ENCODE peak calls at places on chromosomes 6 and 20, in six cellular contexts. D is GM12865, M is ascending aorta, C is thoracic aorta, E is PC-3, A is cardiac fibroblast. P is an unnamed sample.

GRCh38 chr20:46811328-46812084 is 83.1 kb upstream of the EYA2 start:
- DNase-seq in M (no peak), D (no peak), C (no peak), A (no peak), E (no peak), P (no peak)

GRCh38 chr6:15620616-15621015 is 42.2 kb downstream of the DTNBP1 start:
- DNase-seq in C (no peak), E (no peak), A (no peak), D (no peak), M (no peak), P (no peak)

GRCh38 chr6:136012198-136012884 is 160.8 kb downstream of the PDE7B start:
- DNase-seq in M (no peak), C (no peak), A (peak; percentile 90), D (no peak), E (peak; percentile 61), P (peak; percentile 88)

GRCh38 chr6:25454141-25454540 is 175.0 kb downstream of the CARMIL1 start:
- DNase-seq in M (no peak), D (no peak), C (no peak), E (peak; percentile 30), A (peak; percentile 48), P (peak; percentile 17)

GRCh38 chr6:161459008-161459407 is 185.1 kb upstream of the AGPAT4 start:
- DNase-seq in D (peak; percentile 5), C (no peak), A (no peak), E (no peak), M (no peak), P (no peak)

GRCh38 chr20:8535403-8536003 is 403.4 kb downstream of the PLCB1 start:
- DNase-seq in A (peak; percentile 35), E (peak; percentile 35), D (peak; percentile 32), M (no peak), C (no peak), P (peak; percentile 30)

GRCh38 chr20:63096681-63097335 is 90.0 kb upstream of the BHLHE23 start:
- DNase-seq in C (no peak), E (no peak), A (no peak), M (peak; percentile 53), D (no peak), P (no peak)

GRCh38 chr6:33746036-33746600 is 587 bp downstream of the IP6K3 start:
- DNase-seq in C (no peak), E (no peak), M (no peak), D (no peak), A (peak; percentile 69), P (peak; percentile 57)

GRCh38 chr6:105601541-105602174 is 198.8 kb upstream of the PREP start:
- DNase-seq in D (peak; percentile 96), C (peak; percentile 84), E (no peak), M (peak; percentile 94), A (peak; percentile 100), P (peak; percentile 98)

GRCh38 chr20:58069796-58070663 is 158.4 kb downstream of the ANKRD60 start:
- DNase-seq in A (no peak), C (no peak), D (no peak), E (no peak), M (peak; percentile 22), P (no peak)

GRCh38 chr20:58071991-58072390 is 156.5 kb downstream of the ANKRD60 start:
- DNase-seq in A (no peak), M (no peak), D (no peak), C (no peak), E (no peak), P (no peak)

GRCh38 chr20:58072695-58073671 is 155.5 kb downstream of the ANKRD60 start:
- DNase-seq in E (no peak), C (no peak), M (no peak), D (no peak), A (no peak), P (no peak)

GRCh38 chr20:58070664-58071499 is 157.6 kb downstream of the ANKRD60 start:
- DNase-seq in A (no peak), D (no peak), E (no peak), C (no peak), M (no peak), P (no peak)

DNA sequence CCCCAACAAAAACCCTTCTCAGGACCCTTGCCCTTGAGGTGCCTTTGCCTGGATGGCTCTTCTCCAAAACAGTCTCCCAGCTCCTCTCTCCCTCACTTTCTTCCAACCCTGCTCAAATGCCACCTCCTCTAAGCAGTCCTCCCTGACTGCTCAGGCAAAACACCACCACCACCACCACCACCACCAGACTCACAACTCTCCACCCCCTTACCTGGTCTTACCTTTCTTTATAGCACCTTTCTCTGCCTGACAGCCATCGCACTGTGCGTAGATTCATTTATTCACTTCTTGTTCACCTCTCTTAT is 157.0 kb downstream of the ANKRD60 start:
- DNase-seq in M (no peak), E (no peak), A (no peak), C (no peak), D (no peak), P (no peak)
- H3K4me3 ChIP-seq in M (no peak overlapping the region), E (no peak overlapping the region), A (no peak overlapping the region), C (no peak overlapping the region), D (no peak overlapping the region), P (no peak overlapping the region)

GRCh38 chr20:41172296-41173140 is 35.2 kb downstream of the PLCG1 start:
- DNase-seq in E (no peak), D (no peak), C (no peak), A (peak; percentile 25), M (peak; percentile 69), P (peak; percentile 33)

GRCh38 chr20:41171736-41172295 is 34.5 kb downstream of the PLCG1 start:
- DNase-seq in A (no peak), E (no peak), D (no peak), M (peak; percentile 45), C (no peak), P (no peak)

GRCh38 chr20:41174373-41174772 is 37.0 kb downstream of the PLCG1 start:
- DNase-seq in M (peak; percentile 59), E (no peak), A (no peak), C (no peak), D (no peak), P (no peak)

GRCh38 chr20:41173791-41174341 is 36.5 kb downstream of the PLCG1 start:
- DNase-seq in C (no peak), E (no peak), A (no peak), D (no peak), M (peak; percentile 60), P (no peak)

DNA sequence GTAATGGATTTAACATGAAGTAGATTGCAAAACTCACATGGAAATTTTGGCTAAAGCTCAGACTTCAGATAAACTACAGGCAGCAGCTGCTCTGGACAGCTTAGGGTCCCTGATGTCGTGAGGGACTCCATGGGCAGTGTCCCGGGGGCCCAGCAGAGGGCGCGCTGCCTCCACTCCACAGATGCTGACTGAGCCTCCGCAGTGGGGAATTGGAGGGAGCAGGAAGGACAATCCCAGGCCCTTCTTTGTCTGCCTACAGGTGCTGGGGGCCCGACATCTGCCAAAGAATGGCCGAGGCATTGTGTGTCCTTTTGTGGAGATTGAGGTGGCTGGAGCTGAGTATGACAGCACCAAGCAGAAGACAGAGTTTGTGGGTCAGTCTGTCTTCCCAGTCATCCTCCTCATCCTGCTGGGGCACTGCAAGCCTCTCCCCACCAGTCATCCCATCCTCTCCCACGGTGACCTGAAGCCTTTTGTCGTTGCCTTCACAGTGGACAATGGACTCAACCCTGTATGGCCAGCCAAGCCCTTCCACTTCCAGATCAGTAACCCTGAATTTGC is 35.9 kb downstream of the PLCG1 start:
- DNase-seq in E (peak; percentile 78), M (peak; percentile 91), A (peak; percentile 78), D (peak; percentile 71), C (peak; percentile 51), P (peak; percentile 88)
- TF ChIP-seq CTCF in E (peak; percentile 97), M (peak; percentile 90), A (peak; percentile 96), D (peak; percentile 96), C (peak; percentile 93), P (peak; percentile 96)

GRCh38 chr20:49483018-49483705 is 694 bp upstream of the KCNB1 start:
- DNase-seq in M (no peak), A (no peak), C (no peak), D (no peak), E (no peak), P (no peak)
- H3K4me3 ChIP-seq in M (peak overlapping the region; percentile 56), A (peak overlapping the region; percentile 37), C (peak overlapping the region; percentile 68), D (no peak overlapping the region), E (peak overlapping the region; percentile 60), P (no peak overlapping the region)

GRCh38 chr20:56174416-56174815 is 74.1 kb upstream of the MC3R start:
- DNase-seq in M (no peak), E (no peak), A (no peak), D (no peak), C (no peak), P (no peak)

GRCh38 chr20:56166781-56167465 is 81.6 kb upstream of the MC3R start:
- DNase-seq in M (no peak), E (peak; percentile 28), D (no peak), C (no peak), A (no peak), P (no peak)

GRCh38 chr20:56175884-56176283 is 72.6 kb upstream of the MC3R start:
- DNase-seq in A (no peak), E (no peak), C (no peak), D (no peak), M (no peak), P (no peak)

DNA sequence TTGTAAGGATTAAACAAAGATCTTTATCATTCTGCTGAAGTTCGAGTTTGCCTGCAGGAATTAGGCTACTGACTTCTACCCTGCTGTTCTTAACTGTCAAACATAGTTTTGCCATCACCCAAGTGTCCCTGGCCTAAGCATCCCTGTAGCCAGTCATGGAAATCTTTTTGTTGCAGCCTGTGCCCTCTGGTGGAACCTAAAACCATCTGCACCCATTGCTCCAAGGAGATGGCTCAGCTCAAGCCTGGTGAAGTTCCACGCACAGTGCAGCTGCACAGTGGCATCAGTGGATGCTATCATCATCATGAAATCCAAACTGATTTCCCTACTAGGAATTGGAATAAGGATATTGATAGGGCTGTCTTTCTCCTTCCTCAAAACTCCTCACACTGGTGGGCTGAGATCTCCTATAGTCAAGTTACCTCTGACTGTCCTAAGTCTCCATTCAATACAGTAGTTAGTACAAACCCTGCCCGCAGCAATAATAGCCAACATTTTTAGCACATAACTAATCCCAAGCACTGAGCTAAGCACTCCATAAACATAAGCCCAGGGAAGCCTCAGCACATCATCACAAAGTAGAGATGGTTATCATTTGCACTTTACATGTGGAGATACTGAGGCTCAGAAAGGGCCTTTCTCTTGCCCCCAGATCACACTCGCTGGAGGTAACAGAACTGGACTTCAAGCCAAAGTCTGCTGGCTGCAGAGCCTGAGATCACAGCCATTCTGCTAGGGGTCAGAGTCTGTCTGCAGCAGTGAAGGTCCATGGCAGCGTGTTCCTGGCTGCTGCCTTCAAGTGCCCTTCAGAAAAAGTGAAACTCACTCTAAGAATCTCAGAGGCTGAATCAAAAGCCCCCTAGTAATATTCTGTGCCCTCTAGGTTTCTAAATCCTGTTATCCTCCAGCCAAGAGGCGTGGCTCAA is 77.2 kb upstream of the MC3R start:
- DNase-seq in E (peak; percentile 40), D (no peak), M (no peak), A (peak; percentile 7), C (no peak), P (no peak)
- TF ChIP-seq CTCF in E (peak; percentile 64), D (no peak), M (no peak), A (peak; percentile 13), C (no peak), P (no peak)

DNA sequence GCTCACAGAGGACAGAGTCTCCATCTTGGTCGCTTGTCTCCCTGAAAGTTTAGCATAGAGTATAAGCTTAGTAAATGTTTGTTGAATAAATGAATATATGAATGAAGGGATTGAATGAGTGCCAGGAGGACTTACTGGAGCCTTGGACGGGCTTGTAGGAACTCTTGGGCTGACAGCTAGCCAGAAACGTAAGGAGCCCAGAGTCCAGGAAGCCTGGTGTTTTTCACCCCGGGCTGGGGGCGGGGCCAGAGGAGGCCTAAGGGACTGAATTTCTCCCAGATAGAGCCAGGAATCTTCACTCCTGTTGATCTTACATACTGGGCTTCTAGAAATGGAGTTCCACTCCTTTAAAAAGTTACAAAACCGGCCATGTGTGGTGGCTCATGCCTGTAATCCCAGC is 68.5 kb upstream of the SRSF6 start:
- DNase-seq in D (no peak), A (no peak), E (no peak), C (no peak), M (no peak), P (peak; percentile 61)
- H3K4me3 ChIP-seq in D (no peak overlapping the region), A (no peak overlapping the region), E (no peak overlapping the region), C (no peak overlapping the region), M (no peak overlapping the region), P (no peak overlapping the region)